ENCODE peak calls at places on chromosomes 2 and 18, in six cellular contexts. F is left ventricle myocardium inferior, Y is GM12878, X is psoas muscle, T is heart left ventricle, Z is cardiac muscle cell. J is an unnamed sample.
A peak's percentile ranks its signal among the peaks of the same experiment; 100 is the strongest.

GRCh38 chr2:52539026-52539964 is 1228.3 kb upstream of the CHAC2 start:
- DNase-seq in F (no peak), Y (no peak), X (no peak), T (no peak), Z (no peak), J (peak; percentile 20)

GRCh38 chr18:57443716-57444115 is 8.5 kb downstream of the ONECUT2 start:
- DNase-seq in F (no peak), Y (no peak), X (no peak), T (no peak), Z (no peak), J (no peak)

GRCh38 chr2:14634223-14634884 is 1.8 kb downstream of the LRATD1 start:
- DNase-seq in F (peak; percentile 73), Y (no peak), X (peak; percentile 83), T (peak; percentile 79), Z (peak; percentile 89), J (peak; percentile 69)

GRCh38 chr2:232925153-232925768 is 55.2 kb downstream of the SNORC start:
- DNase-seq in F (no peak), Y (no peak), X (no peak), T (no peak), Z (peak; percentile 54), J (no peak)

GRCh38 chr2:174840436-174840835 is 76.2 kb upstream of the CHRNA1 start:
- DNase-seq in F (no peak), Y (no peak), X (no peak), T (no peak), Z (no peak), J (peak; percentile 15)

GRCh38 chr2:236342507-236342906 is 78.3 kb upstream of the ASB18 start:
- DNase-seq in F (no peak), Y (no peak), X (no peak), T (no peak), Z (no peak), J (no peak)

GRCh38 chr2:104140361-104140760 is 713.6 kb upstream of the POU3F3 start:
- DNase-seq in F (no peak), Y (no peak), X (no peak), T (no peak), Z (no peak), J (no peak)

GRCh38 chr2:240451791-240452470 is 16.5 kb downstream of the GPC1 start:
- DNase-seq in F (peak; percentile 12), Y (no peak), X (peak; percentile 60), T (peak; percentile 21), Z (no peak), J (no peak)

GRCh38 chr2:10425656-10426055 is 22.5 kb downstream of the ODC1 start:
- DNase-seq in F (no peak), Y (no peak), X (no peak), T (no peak), Z (no peak), J (no peak)

GRCh38 chr2:74628538-74629105 is 19.5 kb downstream of the M1AP start:
- DNase-seq in F (no peak), Y (no peak), X (no peak), T (no peak), Z (no peak), J (no peak)

GRCh38 chr2:54052825-54053718 is 62.3 kb upstream of the ACYP2 start:
- DNase-seq in F (no peak), Y (no peak), X (no peak), T (no peak), Z (no peak), J (peak; percentile 63)

GRCh38 chr2:213034578-213034977 is 116.8 kb downstream of the IKZF2 start:
- DNase-seq in F (no peak), Y (no peak), X (no peak), T (no peak), Z (no peak), J (no peak)

GRCh38 chr2:168139791-168140190 is 107.6 kb downstream of the STK39 start:
- DNase-seq in F (no peak), Y (no peak), X (no peak), T (no peak), Z (no peak), J (no peak)

GRCh38 chr2:100321881-100322820 is at the start of gene LONRF2:
- DNase-seq in F (peak; percentile 39), Y (no peak), X (peak; percentile 60), T (peak; percentile 54), Z (peak; percentile 41), J (no peak)

GRCh38 chr2:112884869-112885502 is 26.0 kb upstream of the IL37 start:
- DNase-seq in F (peak; percentile 32), Y (peak; percentile 39), X (no peak), T (peak; percentile 39), Z (peak; percentile 36), J (peak; percentile 50)

GRCh38 chr18:69898241-69898861 is 49.3 kb downstream of the CD226 start:
- DNase-seq in F (no peak), Y (no peak), X (no peak), T (no peak), Z (no peak), J (no peak)

GRCh38 chr18:777021-777420 is 35.0 kb downstream of the YES1 start:
- DNase-seq in F (no peak), Y (no peak), X (no peak), T (no peak), Z (no peak), J (no peak)

GRCh38 chr2:33021542-33022259 is 74.9 kb downstream of the LTBP1 start:
- DNase-seq in F (no peak), Y (no peak), X (no peak), T (no peak), Z (peak; percentile 73), J (no peak)

GRCh38 chr2:127768775-127769479 is 42.0 kb downstream of the WDR33 start:
- DNase-seq in F (no peak), Y (no peak), X (no peak), T (no peak), Z (no peak), J (peak; percentile 6)

GRCh38 chr2:37590119-37590571 is 81.3 kb downstream of the CDC42EP3 start:
- DNase-seq in F (no peak), Y (no peak), X (no peak), T (no peak), Z (no peak), J (no peak)

GRCh38 chr18:3595282-3596273 is 145.6 kb downstream of the TGIF1 start:
- DNase-seq in F (no peak), Y (peak; percentile 82), X (no peak), T (peak; percentile 54), Z (no peak), J (peak; percentile 93)

GRCh38 chr2:65386340-65386739 is 46.1 kb downstream of the SPRED2 start:
- DNase-seq in F (no peak), Y (no peak), X (no peak), T (no peak), Z (no peak), J (no peak)

DNA sequence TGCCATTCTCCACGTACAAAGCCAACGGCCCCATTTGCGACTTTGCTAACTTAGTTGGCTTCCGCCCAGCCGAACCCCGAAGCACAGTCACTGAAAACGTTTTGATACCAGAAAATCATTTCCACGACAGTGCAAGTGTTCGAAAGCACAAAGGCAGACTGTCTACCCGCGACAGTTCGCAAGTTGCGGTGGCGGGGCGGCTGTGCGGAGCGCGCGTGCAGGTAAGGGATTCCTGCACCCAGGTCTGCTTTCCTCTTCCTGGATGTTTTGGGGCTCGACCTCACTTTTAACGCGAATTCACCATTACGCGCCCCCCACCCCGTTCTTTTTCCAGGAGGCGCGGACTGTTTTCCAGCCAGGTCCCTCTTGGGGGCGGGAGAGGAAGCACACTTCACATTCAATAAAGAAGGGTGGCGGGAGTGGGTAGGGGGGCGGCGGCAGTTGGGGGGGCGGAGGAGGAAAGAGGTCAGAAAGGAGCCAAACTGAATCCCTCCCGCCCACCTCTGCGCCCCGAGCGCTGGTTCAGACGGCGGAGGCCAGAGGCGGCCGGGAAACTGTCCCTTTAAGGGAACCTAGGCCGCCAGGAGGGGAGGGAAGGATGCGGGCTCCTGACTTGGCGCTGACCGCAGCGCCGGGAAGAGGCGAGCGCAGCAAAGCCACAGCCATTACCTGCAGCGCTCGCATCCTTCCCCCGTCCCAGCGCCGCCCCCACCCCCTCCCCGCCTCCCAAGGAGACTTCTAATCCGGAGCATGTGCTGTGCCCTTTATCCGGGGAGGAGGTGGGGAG is 107.5 kb upstream of the KCTD1 start:
- DNase-seq in F (peak; percentile 51), Y (no peak), X (peak; percentile 61), T (peak; percentile 68), Z (peak; percentile 85), J (no peak)
- TF ChIP-seq CTCF in F (peak; percentile 29), Y (no peak), X (no peak), T (no peak), Z (peak; percentile 11), J (peak; percentile 4)

GRCh38 chr2:239302083-239302807 is 98.6 kb downstream of the HDAC4 start:
- DNase-seq in F (peak; percentile 13), Y (no peak), X (peak; percentile 86), T (peak; percentile 30), Z (no peak), J (no peak)
- H3K4me1 ChIP-seq in F (peaks cover 98% of the 10 kb centered on the region), Y (peaks cover 22% of the 10 kb centered on the region), X (peaks cover 67% of the 10 kb centered on the region), T (peaks cover 13% of the 10 kb centered on the region), Z (peaks cover 7% of the 10 kb centered on the region), J (no peaks in the 10 kb centered on the region)

GRCh38 chr18:78929502-78929901 is 50.1 kb upstream of the SALL3 start:
- DNase-seq in F (no peak), Y (no peak), X (no peak), T (no peak), Z (no peak), J (no peak)

GRCh38 chr18:78927156-78927555 is 52.5 kb upstream of the SALL3 start:
- DNase-seq in F (no peak), Y (no peak), X (no peak), T (no peak), Z (no peak), J (no peak)

GRCh38 chr18:78926243-78926615 is 53.4 kb upstream of the SALL3 start:
- DNase-seq in F (no peak), Y (no peak), X (no peak), T (no peak), Z (no peak), J (no peak)

GRCh38 chr18:78928076-78928475 is 51.5 kb upstream of the SALL3 start:
- DNase-seq in F (no peak), Y (no peak), X (no peak), T (no peak), Z (no peak), J (no peak)

GRCh38 chr18:78927616-78928015 is 52.0 kb upstream of the SALL3 start:
- DNase-seq in F (no peak), Y (no peak), X (no peak), T (no peak), Z (no peak), J (no peak)
- H3K27me3 ChIP-seq in F (peaks cover 48% of the 10 kb centered on the region), Y (no peaks in the 10 kb centered on the region), X (peaks cover 4% of the 10 kb centered on the region), T (peaks cover 14% of the 10 kb centered on the region), Z (no peaks in the 10 kb centered on the region), J (no peaks in the 10 kb centered on the region)

DNA sequence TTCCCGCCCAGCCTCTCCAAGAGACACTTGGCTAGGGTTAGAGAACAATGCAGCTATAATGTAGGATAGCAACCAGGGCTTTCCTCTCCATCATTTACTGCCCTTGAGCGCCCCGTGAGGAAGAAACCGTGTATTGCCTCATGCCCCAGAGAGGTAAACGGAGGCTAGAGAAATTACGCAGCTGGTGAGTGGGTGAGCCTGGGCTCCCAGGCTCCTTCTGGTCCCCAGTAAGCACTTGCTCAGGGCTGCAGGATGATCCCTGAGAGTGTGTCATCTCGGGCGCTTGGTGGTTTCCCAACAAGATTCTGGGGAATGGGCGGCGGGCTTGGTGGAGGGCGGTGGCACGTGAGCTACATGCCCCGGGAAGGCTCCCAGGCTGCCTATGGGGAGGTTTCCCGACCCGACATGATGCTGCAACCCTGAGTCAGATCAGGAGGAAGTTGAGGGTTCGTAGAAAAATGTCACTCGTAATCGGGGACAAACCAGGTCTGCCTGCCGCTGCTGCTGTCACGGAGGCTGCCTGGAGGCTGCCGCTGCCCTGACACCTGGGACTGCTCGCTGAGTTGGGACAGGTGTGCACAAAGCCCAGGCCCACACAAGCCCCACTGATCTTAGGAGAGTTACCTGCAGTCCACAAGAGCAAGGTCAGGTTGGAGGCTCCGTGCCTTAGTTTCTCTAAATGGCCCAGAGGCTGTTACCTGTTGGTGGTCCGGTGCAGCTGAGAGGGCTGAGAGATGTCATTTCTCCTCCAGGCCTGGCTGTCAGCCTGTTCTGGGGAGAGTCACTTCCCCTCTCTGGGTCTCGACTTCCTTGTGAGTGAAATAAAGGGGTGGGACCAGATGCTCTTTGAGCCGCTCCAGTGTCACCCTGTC is at the start of gene GPR55:
- DNase-seq in F (no peak), Y (peak; percentile 56), X (no peak), T (no peak), Z (no peak), J (no peak)
- TF ChIP-seq CTCF in F (peak; percentile 27), Y (peak; percentile 69), X (no peak), T (peak; percentile 11), Z (peak; percentile 13), J (peak; percentile 19)